ENCODE peak calls at places on chromosome X, in six cellular contexts. One of them, this sample, is unnamed.

GRCh38 chrX:10030570-10030969 is 63.4 kb downstream of the CLDN34 start:
- DNase-seq in IMR-90: peak; percentile 82
- DNase-seq in CD8-positive, alpha-beta T cell: no peak
- DNase-seq in lung: no peak
- DNase-seq in SJSA1: no peak
- DNase-seq in thoracic aorta: no peak
- DNase-seq in this sample: no peak

GRCh38 chrX:139554367-139554766 is 23.8 kb downstream of the F9 start:
- DNase-seq in IMR-90: no peak
- DNase-seq in CD8-positive, alpha-beta T cell: no peak
- DNase-seq in lung: no peak
- DNase-seq in SJSA1: no peak
- DNase-seq in thoracic aorta: no peak
- DNase-seq in this sample: no peak

GRCh38 chrX:150308041-150308440 is 55.1 kb upstream of the MAMLD1 start:
- DNase-seq in IMR-90: no peak
- DNase-seq in CD8-positive, alpha-beta T cell: no peak
- DNase-seq in lung: no peak
- DNase-seq in SJSA1: no peak
- DNase-seq in thoracic aorta: no peak
- DNase-seq in this sample: no peak

GRCh38 chrX:118497180-118497814 is 1.7 kb downstream of the DOCK11 start:
- DNase-seq in IMR-90: no peak
- DNase-seq in CD8-positive, alpha-beta T cell: peak; percentile 56
- DNase-seq in lung: no peak
- DNase-seq in SJSA1: no peak
- DNase-seq in thoracic aorta: no peak
- DNase-seq in this sample: peak; percentile 49

GRCh38 chrX:102835504-102836146 is 101.4 kb upstream of the RAB40AL start:
- DNase-seq in IMR-90: peak; percentile 33
- DNase-seq in CD8-positive, alpha-beta T cell: no peak
- DNase-seq in lung: no peak
- DNase-seq in SJSA1: no peak
- DNase-seq in thoracic aorta: no peak
- DNase-seq in this sample: no peak

GRCh38 chrX:19863237-19864223 is 23.9 kb downstream of the SH3KBP1 start:
- DNase-seq in IMR-90: peak; percentile 29
- DNase-seq in CD8-positive, alpha-beta T cell: no peak
- DNase-seq in lung: no peak
- DNase-seq in SJSA1: peak; percentile 19
- DNase-seq in thoracic aorta: no peak
- DNase-seq in this sample: no peak

GRCh38 chrX:97057349-97057909 is 173.7 kb downstream of the RPA4 start:
- DNase-seq in IMR-90: no peak
- DNase-seq in CD8-positive, alpha-beta T cell: no peak
- DNase-seq in lung: no peak
- DNase-seq in SJSA1: no peak
- DNase-seq in thoracic aorta: no peak
- DNase-seq in this sample: no peak

GRCh38 chrX:1150569-1151347 is 61.7 kb downstream of the CRLF2 start:
- DNase-seq in IMR-90: no peak
- DNase-seq in CD8-positive, alpha-beta T cell: peak; percentile 11
- DNase-seq in lung: no peak
- DNase-seq in SJSA1: no peak
- DNase-seq in thoracic aorta: no peak
- DNase-seq in this sample: no peak

GRCh38 chrX:77436682-77437081 is 10.5 kb upstream of the FGF16 start:
- DNase-seq in IMR-90: peak; percentile 52
- DNase-seq in CD8-positive, alpha-beta T cell: no peak
- DNase-seq in lung: no peak
- DNase-seq in SJSA1: peak; percentile 15
- DNase-seq in thoracic aorta: no peak
- DNase-seq in this sample: no peak

GRCh38 chrX:100265179-100265578 is 144.9 kb downstream of the PCDH19 start:
- DNase-seq in IMR-90: no peak
- DNase-seq in CD8-positive, alpha-beta T cell: no peak
- DNase-seq in lung: no peak
- DNase-seq in SJSA1: no peak
- DNase-seq in thoracic aorta: no peak
- DNase-seq in this sample: no peak

GRCh38 chrX:109393859-109394258 is 88.0 kb downstream of the GUCY2F start:
- DNase-seq in IMR-90: no peak
- DNase-seq in CD8-positive, alpha-beta T cell: no peak
- DNase-seq in lung: no peak
- DNase-seq in SJSA1: no peak
- DNase-seq in thoracic aorta: no peak
- DNase-seq in this sample: no peak

GRCh38 chrX:103442536-103442901 is 66.2 kb downstream of the BEX3 start:
- DNase-seq in IMR-90: peak; percentile 78
- DNase-seq in CD8-positive, alpha-beta T cell: no peak
- DNase-seq in lung: no peak
- DNase-seq in SJSA1: no peak
- DNase-seq in thoracic aorta: no peak
- DNase-seq in this sample: no peak

GRCh38 chrX:101171883-101172400 is 47.6 kb upstream of the DRP2 start:
- DNase-seq in IMR-90: no peak
- DNase-seq in CD8-positive, alpha-beta T cell: no peak
- DNase-seq in lung: no peak
- DNase-seq in SJSA1: no peak
- DNase-seq in thoracic aorta: no peak
- DNase-seq in this sample: no peak

GRCh38 chrX:103475381-103475780 is 43.9 kb downstream of the RAB40A start:
- DNase-seq in IMR-90: peak; percentile 63
- DNase-seq in CD8-positive, alpha-beta T cell: no peak
- DNase-seq in lung: no peak
- DNase-seq in SJSA1: no peak
- DNase-seq in thoracic aorta: no peak
- DNase-seq in this sample: no peak

GRCh38 chrX:21658152-21658737 is at the start of gene KLHL34:
- DNase-seq in IMR-90: no peak
- DNase-seq in CD8-positive, alpha-beta T cell: peak; percentile 50
- DNase-seq in lung: no peak
- DNase-seq in SJSA1: no peak
- DNase-seq in thoracic aorta: no peak
- DNase-seq in this sample: peak; percentile 21

GRCh38 chrX:154123241-154124219 is 20.5 kb upstream of the OPN1LW start:
- DNase-seq in IMR-90: no peak
- DNase-seq in CD8-positive, alpha-beta T cell: no peak
- DNase-seq in lung: no peak
- DNase-seq in SJSA1: no peak
- DNase-seq in thoracic aorta: no peak
- DNase-seq in this sample: peak; percentile 48

GRCh38 chrX:48736878-48737212 is 24.7 kb upstream of the GLOD5 start:
- DNase-seq in IMR-90: no peak
- DNase-seq in CD8-positive, alpha-beta T cell: no peak
- DNase-seq in lung: no peak
- DNase-seq in SJSA1: no peak
- DNase-seq in thoracic aorta: no peak
- DNase-seq in this sample: no peak
- H3K4me3 ChIP-seq in IMR-90: peak overlapping the region; percentile 4
- H3K4me3 ChIP-seq in CD8-positive, alpha-beta T cell: peak overlapping the region; percentile 40
- H3K4me3 ChIP-seq in lung: no peak overlapping the region
- H3K4me3 ChIP-seq in SJSA1: peak overlapping the region; percentile 49
- H3K4me3 ChIP-seq in thoracic aorta: peak overlapping the region; percentile 82
- H3K4me3 ChIP-seq in this sample: peak overlapping the region; percentile 45

GRCh38 chrX:7084841-7085240 is 62.7 kb upstream of the STS start:
- DNase-seq in IMR-90: no peak
- DNase-seq in CD8-positive, alpha-beta T cell: no peak
- DNase-seq in lung: no peak
- DNase-seq in SJSA1: no peak
- DNase-seq in thoracic aorta: no peak
- DNase-seq in this sample: no peak
- H3K4me1 ChIP-seq in IMR-90: peaks cover 4% of the 10 kb centered on the region
- H3K4me1 ChIP-seq in CD8-positive, alpha-beta T cell: peaks cover 42% of the 10 kb centered on the region
- H3K4me1 ChIP-seq in lung: peaks cover 8% of the 10 kb centered on the region
- H3K4me1 ChIP-seq in SJSA1: peaks cover 9% of the 10 kb centered on the region
- H3K4me1 ChIP-seq in thoracic aorta: no peaks in the 10 kb centered on the region
- H3K4me1 ChIP-seq in this sample: peaks cover 26% of the 10 kb centered on the region

DNA sequence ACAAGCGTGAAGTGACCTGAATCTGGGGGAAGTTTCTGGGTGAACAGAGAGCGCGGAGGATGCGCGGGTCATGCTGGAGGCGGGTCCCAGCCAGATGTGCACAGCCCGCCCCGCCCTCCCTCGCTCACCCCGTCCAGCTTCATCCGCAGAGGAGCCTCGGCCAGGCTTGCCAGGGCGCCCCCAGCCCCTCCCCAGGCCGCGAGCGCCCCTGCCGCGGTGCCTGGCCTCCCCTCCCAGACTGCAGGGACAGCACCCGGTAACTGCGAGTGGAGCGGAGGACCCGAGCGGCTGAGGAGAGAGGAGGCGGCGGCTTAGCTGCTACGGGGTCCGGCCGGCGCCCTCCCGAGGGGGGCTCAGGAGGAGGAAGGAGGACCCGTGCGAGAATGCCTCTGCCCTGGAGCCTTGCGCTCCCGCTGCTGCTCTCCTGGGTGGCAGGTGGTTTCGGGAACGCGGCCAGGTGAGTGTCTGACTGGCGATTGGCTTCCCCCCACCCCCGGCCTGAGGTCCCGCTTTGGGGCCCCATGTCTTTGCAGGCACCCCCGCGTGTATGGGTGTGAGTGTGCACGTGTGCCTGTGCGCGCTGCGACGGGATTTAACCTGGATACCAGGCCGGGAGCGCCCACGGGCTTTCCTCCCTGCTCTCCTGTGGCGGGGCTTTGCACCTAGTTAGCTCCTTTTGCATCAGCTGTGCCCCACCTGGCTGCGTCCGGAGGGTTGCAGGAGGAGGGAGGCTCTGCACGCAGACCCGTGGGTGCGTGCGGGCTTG is at the start of gene EGFL6:
- DNase-seq in IMR-90: no peak
- DNase-seq in CD8-positive, alpha-beta T cell: no peak
- DNase-seq in lung: no peak
- DNase-seq in SJSA1: no peak
- DNase-seq in thoracic aorta: no peak
- DNase-seq in this sample: no peak
- H3K4me3 ChIP-seq in IMR-90: peak within 1 kb of the TSS; percentile 10
- H3K4me3 ChIP-seq in CD8-positive, alpha-beta T cell: no peak within 1 kb of the TSS
- H3K4me3 ChIP-seq in lung: peak within 1 kb of the TSS; percentile 1
- H3K4me3 ChIP-seq in SJSA1: no peak within 1 kb of the TSS
- H3K4me3 ChIP-seq in thoracic aorta: peak within 1 kb of the TSS; percentile 57
- H3K4me3 ChIP-seq in this sample: no peak within 1 kb of the TSS

GRCh38 chrX:137071596-137071995 is 37.8 kb upstream of the GPR101 start:
- DNase-seq in IMR-90: no peak
- DNase-seq in CD8-positive, alpha-beta T cell: no peak
- DNase-seq in lung: no peak
- DNase-seq in SJSA1: no peak
- DNase-seq in thoracic aorta: no peak
- DNase-seq in this sample: no peak
- H3K4me1 ChIP-seq in IMR-90: no peaks in the 10 kb centered on the region
- H3K4me1 ChIP-seq in CD8-positive, alpha-beta T cell: no peaks in the 10 kb centered on the region
- H3K4me1 ChIP-seq in lung: no peaks in the 10 kb centered on the region
- H3K4me1 ChIP-seq in SJSA1: no peaks in the 10 kb centered on the region
- H3K4me1 ChIP-seq in thoracic aorta: no peaks in the 10 kb centered on the region
- H3K4me1 ChIP-seq in this sample: no peaks in the 10 kb centered on the region

DNA sequence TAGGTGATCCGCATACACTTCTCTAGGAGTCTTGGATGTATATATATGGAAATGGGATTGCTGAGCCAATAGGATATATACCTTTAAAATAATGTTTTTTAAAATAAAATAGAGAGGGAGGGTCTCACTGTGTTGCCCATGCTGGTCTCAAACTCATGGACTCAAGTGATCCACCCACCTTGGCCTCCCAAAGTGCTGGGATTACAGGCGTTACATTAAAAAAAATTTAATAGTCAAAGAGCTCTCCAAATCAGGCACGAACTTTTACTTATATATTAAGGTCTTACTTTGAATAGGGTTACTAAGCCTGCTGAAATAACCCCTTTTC is 109.0 kb downstream of the GNL3L start:
- DNase-seq in IMR-90: no peak
- DNase-seq in CD8-positive, alpha-beta T cell: no peak
- DNase-seq in lung: no peak
- DNase-seq in SJSA1: no peak
- DNase-seq in thoracic aorta: no peak
- DNase-seq in this sample: no peak
- H3K4me3 ChIP-seq in IMR-90: peak overlapping the region; percentile 48
- H3K4me3 ChIP-seq in CD8-positive, alpha-beta T cell: peak overlapping the region; percentile 94
- H3K4me3 ChIP-seq in lung: no peak overlapping the region
- H3K4me3 ChIP-seq in SJSA1: peak overlapping the region; percentile 51
- H3K4me3 ChIP-seq in thoracic aorta: peak overlapping the region; percentile 73
- H3K4me3 ChIP-seq in this sample: peak overlapping the region; percentile 64

GRCh38 chrX:107752037-107752436 is 23.6 kb downstream of the TSC22D3 start:
- DNase-seq in IMR-90: no peak
- DNase-seq in CD8-positive, alpha-beta T cell: no peak
- DNase-seq in lung: no peak
- DNase-seq in SJSA1: no peak
- DNase-seq in thoracic aorta: no peak
- DNase-seq in this sample: no peak
- H3K4me1 ChIP-seq in IMR-90: no peaks in the 10 kb centered on the region
- H3K4me1 ChIP-seq in CD8-positive, alpha-beta T cell: no peaks in the 10 kb centered on the region
- H3K4me1 ChIP-seq in lung: peaks cover 3% of the 10 kb centered on the region
- H3K4me1 ChIP-seq in SJSA1: peaks cover 9% of the 10 kb centered on the region
- H3K4me1 ChIP-seq in thoracic aorta: peaks cover 3% of the 10 kb centered on the region
- H3K4me1 ChIP-seq in this sample: no peaks in the 10 kb centered on the region

This sample was measured in naive thymus-derived CD4-positive, alpha-beta T cell.